ENCODE peak calls at places on chromosomes 3 and 15, in seven cellular contexts. One of them, this sample, is unnamed.

GRCh38 chr3:49422379-49423248 is at the start of gene AMT:
- DNase-seq in H1: peak
- DNase-seq in mammary epithelial cell: no peak
- DNase-seq in neural progenitor cell: peak
- DNase-seq in MM.1S: no peak
- DNase-seq in K562: peak
- DNase-seq in fibroblast of lung: no peak
- DNase-seq in this sample: no peak

GRCh38 chr3:138732465-138732864 is 102.3 kb downstream of the PIK3CB start:
- DNase-seq in H1: no peak
- DNase-seq in K562: no peak
- DNase-seq in fibroblast of lung: no peak
- DNase-seq in MM.1S: no peak
- DNase-seq in neural progenitor cell: no peak
- DNase-seq in mammary epithelial cell: no peak
- DNase-seq in this sample: no peak

GRCh38 chr3:10753964-10754363 is 62.1 kb upstream of the SLC6A11 start:
- DNase-seq in neural progenitor cell: peak
- DNase-seq in mammary epithelial cell: peak
- DNase-seq in H1: no peak
- DNase-seq in MM.1S: peak
- DNase-seq in K562: peak
- DNase-seq in fibroblast of lung: peak
- DNase-seq in this sample: peak

GRCh38 chr15:99137111-99137546 is 32.2 kb downstream of the SYNM start:
- DNase-seq in K562: no peak
- DNase-seq in mammary epithelial cell: no peak
- DNase-seq in H1: no peak
- DNase-seq in neural progenitor cell: no peak
- DNase-seq in fibroblast of lung: no peak
- DNase-seq in MM.1S: peak
- DNase-seq in this sample: no peak

GRCh38 chr3:29453278-29453961 is 172.5 kb downstream of the RBMS3 start:
- DNase-seq in MM.1S: no peak
- DNase-seq in K562: no peak
- DNase-seq in fibroblast of lung: no peak
- DNase-seq in neural progenitor cell: no peak
- DNase-seq in mammary epithelial cell: peak
- DNase-seq in H1: no peak
- DNase-seq in this sample: no peak

GRCh38 chr3:50289130-50289529 is 3.1 kb downstream of the IFRD2 start:
- DNase-seq in H1: no peak
- DNase-seq in fibroblast of lung: no peak
- DNase-seq in mammary epithelial cell: no peak
- DNase-seq in K562: no peak
- DNase-seq in neural progenitor cell: no peak
- DNase-seq in MM.1S: no peak
- DNase-seq in this sample: no peak

GRCh38 chr3:185318136-185318535 is 44.8 kb upstream of the MAP3K13 start:
- DNase-seq in H1: no peak
- DNase-seq in MM.1S: no peak
- DNase-seq in mammary epithelial cell: peak
- DNase-seq in neural progenitor cell: no peak
- DNase-seq in fibroblast of lung: peak
- DNase-seq in K562: no peak
- DNase-seq in this sample: no peak

GRCh38 chr15:89034305-89034704 is 54.0 kb upstream of the ABHD2 start:
- DNase-seq in neural progenitor cell: no peak
- DNase-seq in MM.1S: peak
- DNase-seq in H1: no peak
- DNase-seq in fibroblast of lung: peak
- DNase-seq in K562: no peak
- DNase-seq in mammary epithelial cell: peak
- DNase-seq in this sample: peak

GRCh38 chr3:41202075-41202833 is 2.9 kb downstream of the CTNNB1 start:
- DNase-seq in MM.1S: no peak
- DNase-seq in H1: no peak
- DNase-seq in neural progenitor cell: peak
- DNase-seq in K562: no peak
- DNase-seq in fibroblast of lung: no peak
- DNase-seq in mammary epithelial cell: peak
- DNase-seq in this sample: no peak

GRCh38 chr3:166351461-166351860 is 514.2 kb upstream of the BCHE start:
- DNase-seq in K562: no peak
- DNase-seq in H1: no peak
- DNase-seq in mammary epithelial cell: no peak
- DNase-seq in MM.1S: no peak
- DNase-seq in neural progenitor cell: no peak
- DNase-seq in fibroblast of lung: peak
- DNase-seq in this sample: no peak

GRCh38 chr3:71341721-71342120 is 241.8 kb downstream of the FOXP1 start:
- DNase-seq in neural progenitor cell: no peak
- DNase-seq in K562: no peak
- DNase-seq in MM.1S: no peak
- DNase-seq in fibroblast of lung: peak
- DNase-seq in mammary epithelial cell: peak
- DNase-seq in H1: no peak
- DNase-seq in this sample: peak

GRCh38 chr3:30473374-30474051 is 132.9 kb upstream of the TGFBR2 start:
- DNase-seq in H1: no peak
- DNase-seq in MM.1S: no peak
- DNase-seq in mammary epithelial cell: peak
- DNase-seq in K562: no peak
- DNase-seq in fibroblast of lung: peak
- DNase-seq in neural progenitor cell: no peak
- DNase-seq in this sample: peak

GRCh38 chr3:105944281-105944680 is 75.5 kb upstream of the CBLB start:
- DNase-seq in mammary epithelial cell: peak
- DNase-seq in neural progenitor cell: no peak
- DNase-seq in fibroblast of lung: peak
- DNase-seq in H1: no peak
- DNase-seq in MM.1S: no peak
- DNase-seq in K562: no peak
- DNase-seq in this sample: peak

GRCh38 chr15:71052356-71052755 is 62.9 kb upstream of the THSD4 start:
- DNase-seq in neural progenitor cell: no peak
- DNase-seq in MM.1S: no peak
- DNase-seq in fibroblast of lung: peak
- DNase-seq in mammary epithelial cell: peak
- DNase-seq in K562: no peak
- DNase-seq in H1: no peak
- DNase-seq in this sample: peak

GRCh38 chr3:107881517-107881916 is 209.3 kb downstream of the CD47 start:
- DNase-seq in MM.1S: no peak
- DNase-seq in mammary epithelial cell: no peak
- DNase-seq in H1: no peak
- DNase-seq in K562: no peak
- DNase-seq in neural progenitor cell: no peak
- DNase-seq in fibroblast of lung: no peak
- DNase-seq in this sample: no peak

GRCh38 chr3:107882261-107882660 is 208.6 kb downstream of the CD47 start:
- DNase-seq in MM.1S: no peak
- DNase-seq in K562: no peak
- DNase-seq in H1: no peak
- DNase-seq in neural progenitor cell: no peak
- DNase-seq in fibroblast of lung: no peak
- DNase-seq in mammary epithelial cell: no peak
- DNase-seq in this sample: no peak

GRCh38 chr3:107882881-107883280 is 207.9 kb downstream of the CD47 start:
- DNase-seq in MM.1S: no peak
- DNase-seq in H1: no peak
- DNase-seq in K562: no peak
- DNase-seq in neural progenitor cell: no peak
- DNase-seq in mammary epithelial cell: no peak
- DNase-seq in fibroblast of lung: no peak
- DNase-seq in this sample: no peak

GRCh38 chr3:107880702-107881101 is 210.1 kb downstream of the CD47 start:
- DNase-seq in K562: no peak
- DNase-seq in neural progenitor cell: no peak
- DNase-seq in fibroblast of lung: no peak
- DNase-seq in H1: no peak
- DNase-seq in mammary epithelial cell: no peak
- DNase-seq in MM.1S: no peak
- DNase-seq in this sample: no peak

GRCh38 chr3:107877936-107878335 is 212.9 kb downstream of the CD47 start:
- DNase-seq in mammary epithelial cell: no peak
- DNase-seq in neural progenitor cell: peak
- DNase-seq in MM.1S: no peak
- DNase-seq in H1: no peak
- DNase-seq in fibroblast of lung: no peak
- DNase-seq in K562: no peak
- DNase-seq in this sample: no peak
- TF ChIP-seq EZH2 in mammary epithelial cell: no peak
- TF ChIP-seq EZH2 in neural progenitor cell: no peak
- TF ChIP-seq EZH2 in MM.1S: no peak
- TF ChIP-seq EZH2 in H1: no peak
- TF ChIP-seq EZH2 in fibroblast of lung: no peak
- TF ChIP-seq EZH2 in K562: no peak
- TF ChIP-seq EZH2 in this sample: no peak

GRCh38 chr3:61812517-61812916 is 251.1 kb downstream of the PTPRG start:
- DNase-seq in H1: no peak
- DNase-seq in neural progenitor cell: no peak
- DNase-seq in MM.1S: no peak
- DNase-seq in K562: no peak
- DNase-seq in mammary epithelial cell: no peak
- DNase-seq in fibroblast of lung: no peak
- DNase-seq in this sample: no peak
- H3K27ac ChIP-seq in H1: no peak
- H3K27ac ChIP-seq in neural progenitor cell: no peak
- H3K27ac ChIP-seq in MM.1S: no peak
- H3K27ac ChIP-seq in K562: no peak
- H3K27ac ChIP-seq in mammary epithelial cell: no peak
- H3K27ac ChIP-seq in fibroblast of lung: no peak
- H3K27ac ChIP-seq in this sample: no peak

GRCh38 chr3:58020740-58021071 is 12.5 kb downstream of the FLNB start:
- DNase-seq in neural progenitor cell: no peak
- DNase-seq in H1: no peak
- DNase-seq in K562: no peak
- DNase-seq in fibroblast of lung: no peak
- DNase-seq in mammary epithelial cell: no peak
- DNase-seq in MM.1S: no peak
- DNase-seq in this sample: no peak
- H3K4me2 ChIP-seq in neural progenitor cell: no peak
- H3K4me2 ChIP-seq in H1: peak
- H3K4me2 ChIP-seq in K562: no peak
- H3K4me2 ChIP-seq in fibroblast of lung: no peak
- H3K4me2 ChIP-seq in mammary epithelial cell: peak
- H3K4me2 ChIP-seq in MM.1S: no peak
- H3K4me2 ChIP-seq in this sample: peak

DNA sequence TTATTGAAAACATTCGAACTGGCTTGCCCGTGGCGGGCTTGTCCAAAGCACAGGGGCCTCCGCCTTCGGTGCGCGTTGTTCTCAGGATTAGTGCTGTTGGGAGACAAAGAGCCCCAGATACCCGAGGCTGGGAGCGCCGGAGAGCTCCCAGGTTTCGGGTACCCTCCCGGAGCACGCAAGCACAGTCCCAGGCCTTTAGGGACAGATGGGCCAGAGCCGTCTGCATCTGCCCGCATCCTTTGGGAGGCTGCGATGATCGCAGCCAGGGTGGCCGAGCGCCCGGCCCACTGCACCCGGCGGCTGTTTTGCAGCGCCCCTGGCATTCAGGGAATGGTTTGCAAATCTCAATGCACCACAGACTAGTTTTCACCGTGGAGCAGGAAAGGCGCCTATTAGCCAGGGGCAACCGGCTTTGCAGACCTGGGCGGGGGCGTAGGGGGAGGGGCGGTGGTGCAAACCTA is 5.0 kb upstream of the FEZF2 start:
- DNase-seq in neural progenitor cell: peak
- DNase-seq in fibroblast of lung: no peak
- DNase-seq in MM.1S: no peak
- DNase-seq in mammary epithelial cell: no peak
- DNase-seq in K562: no peak
- DNase-seq in H1: no peak
- DNase-seq in this sample: no peak
- TF ChIP-seq EZH2 in neural progenitor cell: peak
- TF ChIP-seq EZH2 in fibroblast of lung: peak
- TF ChIP-seq EZH2 in MM.1S: no peak
- TF ChIP-seq EZH2 in mammary epithelial cell: peak
- TF ChIP-seq EZH2 in K562: no peak
- TF ChIP-seq EZH2 in H1: peak
- TF ChIP-seq EZH2 in this sample: no peak

GRCh38 chr15:57706405-57707209 is at the start of gene POLR2M:
- DNase-seq in fibroblast of lung: peak
- DNase-seq in mammary epithelial cell: peak
- DNase-seq in MM.1S: peak
- DNase-seq in K562: peak
- DNase-seq in neural progenitor cell: peak
- DNase-seq in H1: peak
- DNase-seq in this sample: peak
- H3K27ac ChIP-seq in fibroblast of lung: peak
- H3K27ac ChIP-seq in mammary epithelial cell: peak
- H3K27ac ChIP-seq in MM.1S: peak
- H3K27ac ChIP-seq in K562: peak
- H3K27ac ChIP-seq in neural progenitor cell: no peak
- H3K27ac ChIP-seq in H1: peak
- H3K27ac ChIP-seq in this sample: peak

DNA sequence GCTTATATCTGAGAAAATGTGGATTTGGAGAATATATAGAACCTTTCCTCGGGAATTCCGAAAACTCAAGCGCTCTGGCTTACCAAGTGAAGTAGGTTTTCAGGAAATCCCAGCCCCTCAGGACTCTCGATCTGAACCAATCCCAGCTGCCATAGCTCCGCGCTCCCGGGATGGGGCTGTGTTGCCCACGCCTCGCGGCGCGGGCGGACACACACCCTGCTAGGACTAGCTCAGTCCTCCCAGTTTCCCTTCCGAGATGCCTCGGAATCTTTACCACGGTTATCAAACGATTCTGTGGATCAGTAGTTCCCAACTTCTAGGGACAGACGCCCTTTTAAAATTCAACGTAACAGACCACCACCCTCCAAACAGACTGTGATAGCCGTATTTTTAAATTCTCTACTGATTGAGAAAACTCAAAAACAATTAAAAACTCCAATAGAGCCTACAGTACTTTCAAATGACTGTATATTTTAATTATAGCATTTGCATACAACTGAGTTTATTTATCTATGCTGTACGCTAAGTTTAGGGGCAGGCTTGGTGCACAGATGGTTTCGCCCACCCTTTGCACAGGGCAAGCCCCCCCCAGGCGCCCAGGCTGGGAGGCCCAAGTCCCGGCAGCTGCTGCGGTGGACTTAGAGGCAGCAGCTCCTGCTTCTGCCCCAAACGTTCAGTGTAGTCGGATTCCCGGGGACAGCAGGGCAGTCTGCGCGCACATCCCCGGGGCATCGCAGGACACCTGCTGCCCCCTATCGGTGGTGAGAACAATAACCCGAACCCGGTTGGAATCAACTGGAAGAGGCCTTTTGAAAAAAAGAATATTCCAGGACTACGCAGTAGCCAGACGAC is 52.3 kb downstream of the CCDC54 start:
- DNase-seq in mammary epithelial cell: peak
- DNase-seq in MM.1S: peak
- DNase-seq in neural progenitor cell: peak
- DNase-seq in fibroblast of lung: peak
- DNase-seq in H1: peak
- DNase-seq in K562: peak
- DNase-seq in this sample: peak
- H3K4me2 ChIP-seq in mammary epithelial cell: peak
- H3K4me2 ChIP-seq in MM.1S: peak
- H3K4me2 ChIP-seq in neural progenitor cell: peak
- H3K4me2 ChIP-seq in fibroblast of lung: peak
- H3K4me2 ChIP-seq in H1: peak
- H3K4me2 ChIP-seq in K562: no peak
- H3K4me2 ChIP-seq in this sample: peak

This sample was measured in GM23248.